ENCODE peak calls at places on chromosomes 2 and 18, in six cellular contexts. One of them, this sample, is unnamed.

GRCh38 chr2:70124983-70125480 is 37.8 kb downstream of the PCBP1 start:
- DNase-seq in activated naive CD4-positive, alpha-beta T cell: peak
- DNase-seq in foreskin fibroblast: peak
- DNase-seq in activated naive CD8-positive, alpha-beta T cell treated with anti-CD3 and anti-CD28 coated beads, Interleukin-2, amount 10 ng/mL, durations not matched to agents 7 days and 5 days: peak
- DNase-seq in AML-193: peak
- DNase-seq in NCI-H446 treated with DMSO at 0.1 percent for 48 hours: no peak
- DNase-seq in this sample: peak

GRCh38 chr2:229071292-229071976 is 199.7 kb downstream of the PID1 start:
- DNase-seq in activated naive CD4-positive, alpha-beta T cell: no peak
- DNase-seq in AML-193: no peak
- DNase-seq in activated naive CD8-positive, alpha-beta T cell treated with anti-CD3 and anti-CD28 coated beads, Interleukin-2, amount 10 ng/mL, durations not matched to agents 7 days and 5 days: no peak
- DNase-seq in foreskin fibroblast: peak
- DNase-seq in NCI-H446 treated with DMSO at 0.1 percent for 48 hours: no peak
- DNase-seq in this sample: no peak

GRCh38 chr2:191691016-191691725 is 13.2 kb downstream of the NABP1 start:
- DNase-seq in AML-193: peak
- DNase-seq in activated naive CD4-positive, alpha-beta T cell: no peak
- DNase-seq in activated naive CD8-positive, alpha-beta T cell treated with anti-CD3 and anti-CD28 coated beads, Interleukin-2, amount 10 ng/mL, durations not matched to agents 7 days and 5 days: no peak
- DNase-seq in foreskin fibroblast: peak
- DNase-seq in NCI-H446 treated with DMSO at 0.1 percent for 48 hours: peak
- DNase-seq in this sample: peak

GRCh38 chr2:27489498-27490397 is at the start of gene IFT172:
- DNase-seq in AML-193: no peak
- DNase-seq in foreskin fibroblast: peak
- DNase-seq in activated naive CD8-positive, alpha-beta T cell treated with anti-CD3 and anti-CD28 coated beads, Interleukin-2, amount 10 ng/mL, durations not matched to agents 7 days and 5 days: peak
- DNase-seq in NCI-H446 treated with DMSO at 0.1 percent for 48 hours: peak
- DNase-seq in activated naive CD4-positive, alpha-beta T cell: peak
- DNase-seq in this sample: peak

GRCh38 chr2:46645681-46646162 is 166.4 kb downstream of the TMEM247 start:
- DNase-seq in NCI-H446 treated with DMSO at 0.1 percent for 48 hours: peak
- DNase-seq in activated naive CD4-positive, alpha-beta T cell: no peak
- DNase-seq in activated naive CD8-positive, alpha-beta T cell treated with anti-CD3 and anti-CD28 coated beads, Interleukin-2, amount 10 ng/mL, durations not matched to agents 7 days and 5 days: no peak
- DNase-seq in foreskin fibroblast: peak
- DNase-seq in AML-193: no peak
- DNase-seq in this sample: no peak

GRCh38 chr2:26577442-26578433 is 63.4 kb downstream of the CIB4 start:
- DNase-seq in foreskin fibroblast: peak
- DNase-seq in activated naive CD8-positive, alpha-beta T cell treated with anti-CD3 and anti-CD28 coated beads, Interleukin-2, amount 10 ng/mL, durations not matched to agents 7 days and 5 days: peak
- DNase-seq in NCI-H446 treated with DMSO at 0.1 percent for 48 hours: peak
- DNase-seq in activated naive CD4-positive, alpha-beta T cell: peak
- DNase-seq in AML-193: peak
- DNase-seq in this sample: peak

GRCh38 chr18:49677762-49678398 is 116.0 kb downstream of the LIPG start:
- DNase-seq in NCI-H446 treated with DMSO at 0.1 percent for 48 hours: no peak
- DNase-seq in activated naive CD8-positive, alpha-beta T cell treated with anti-CD3 and anti-CD28 coated beads, Interleukin-2, amount 10 ng/mL, durations not matched to agents 7 days and 5 days: no peak
- DNase-seq in AML-193: no peak
- DNase-seq in foreskin fibroblast: no peak
- DNase-seq in activated naive CD4-positive, alpha-beta T cell: no peak
- DNase-seq in this sample: no peak

GRCh38 chr2:78070693-78071092 is 548.5 kb upstream of the LRRTM4 start:
- DNase-seq in activated naive CD8-positive, alpha-beta T cell treated with anti-CD3 and anti-CD28 coated beads, Interleukin-2, amount 10 ng/mL, durations not matched to agents 7 days and 5 days: no peak
- DNase-seq in NCI-H446 treated with DMSO at 0.1 percent for 48 hours: no peak
- DNase-seq in foreskin fibroblast: no peak
- DNase-seq in AML-193: no peak
- DNase-seq in activated naive CD4-positive, alpha-beta T cell: no peak
- DNase-seq in this sample: no peak

GRCh38 chr18:11752116-11752911 is 63.2 kb downstream of the GNAL start:
- DNase-seq in activated naive CD8-positive, alpha-beta T cell treated with anti-CD3 and anti-CD28 coated beads, Interleukin-2, amount 10 ng/mL, durations not matched to agents 7 days and 5 days: no peak
- DNase-seq in AML-193: no peak
- DNase-seq in activated naive CD4-positive, alpha-beta T cell: no peak
- DNase-seq in foreskin fibroblast: peak
- DNase-seq in NCI-H446 treated with DMSO at 0.1 percent for 48 hours: no peak
- DNase-seq in this sample: no peak

GRCh38 chr18:54806526-54806925 is 21.8 kb upstream of the RAB27B start:
- DNase-seq in activated naive CD4-positive, alpha-beta T cell: no peak
- DNase-seq in activated naive CD8-positive, alpha-beta T cell treated with anti-CD3 and anti-CD28 coated beads, Interleukin-2, amount 10 ng/mL, durations not matched to agents 7 days and 5 days: no peak
- DNase-seq in NCI-H446 treated with DMSO at 0.1 percent for 48 hours: no peak
- DNase-seq in AML-193: no peak
- DNase-seq in foreskin fibroblast: peak
- DNase-seq in this sample: no peak

GRCh38 chr2:158619496-158619895 is 162.7 kb downstream of the PKP4 start:
- DNase-seq in NCI-H446 treated with DMSO at 0.1 percent for 48 hours: no peak
- DNase-seq in activated naive CD8-positive, alpha-beta T cell treated with anti-CD3 and anti-CD28 coated beads, Interleukin-2, amount 10 ng/mL, durations not matched to agents 7 days and 5 days: no peak
- DNase-seq in activated naive CD4-positive, alpha-beta T cell: no peak
- DNase-seq in foreskin fibroblast: peak
- DNase-seq in AML-193: peak
- DNase-seq in this sample: peak

GRCh38 chr18:54612237-54612636 is 21.2 kb downstream of the DYNAP start:
- DNase-seq in NCI-H446 treated with DMSO at 0.1 percent for 48 hours: no peak
- DNase-seq in foreskin fibroblast: peak
- DNase-seq in AML-193: no peak
- DNase-seq in activated naive CD8-positive, alpha-beta T cell treated with anti-CD3 and anti-CD28 coated beads, Interleukin-2, amount 10 ng/mL, durations not matched to agents 7 days and 5 days: no peak
- DNase-seq in activated naive CD4-positive, alpha-beta T cell: no peak
- DNase-seq in this sample: no peak

GRCh38 chr2:150478206-150478974 is 9.1 kb downstream of the RND3 start:
- DNase-seq in AML-193: no peak
- DNase-seq in activated naive CD8-positive, alpha-beta T cell treated with anti-CD3 and anti-CD28 coated beads, Interleukin-2, amount 10 ng/mL, durations not matched to agents 7 days and 5 days: no peak
- DNase-seq in activated naive CD4-positive, alpha-beta T cell: no peak
- DNase-seq in foreskin fibroblast: peak
- DNase-seq in NCI-H446 treated with DMSO at 0.1 percent for 48 hours: no peak
- DNase-seq in this sample: no peak

GRCh38 chr2:168583064-168583709 is 127.1 kb downstream of the CERS6 start:
- DNase-seq in NCI-H446 treated with DMSO at 0.1 percent for 48 hours: no peak
- DNase-seq in activated naive CD4-positive, alpha-beta T cell: no peak
- DNase-seq in foreskin fibroblast: peak
- DNase-seq in AML-193: no peak
- DNase-seq in activated naive CD8-positive, alpha-beta T cell treated with anti-CD3 and anti-CD28 coated beads, Interleukin-2, amount 10 ng/mL, durations not matched to agents 7 days and 5 days: no peak
- DNase-seq in this sample: no peak

GRCh38 chr2:70851704-70852103 is 16.1 kb upstream of the CD207 start:
- DNase-seq in foreskin fibroblast: no peak
- DNase-seq in NCI-H446 treated with DMSO at 0.1 percent for 48 hours: no peak
- DNase-seq in activated naive CD8-positive, alpha-beta T cell treated with anti-CD3 and anti-CD28 coated beads, Interleukin-2, amount 10 ng/mL, durations not matched to agents 7 days and 5 days: no peak
- DNase-seq in activated naive CD4-positive, alpha-beta T cell: no peak
- DNase-seq in AML-193: peak
- DNase-seq in this sample: peak

GRCh38 chr2:172105715-172106124 is 3.0 kb upstream of the DLX2 start:
- DNase-seq in AML-193: no peak
- DNase-seq in foreskin fibroblast: no peak
- DNase-seq in activated naive CD4-positive, alpha-beta T cell: no peak
- DNase-seq in activated naive CD8-positive, alpha-beta T cell treated with anti-CD3 and anti-CD28 coated beads, Interleukin-2, amount 10 ng/mL, durations not matched to agents 7 days and 5 days: no peak
- DNase-seq in NCI-H446 treated with DMSO at 0.1 percent for 48 hours: no peak
- DNase-seq in this sample: no peak

This sample was measured in Kasumi-1.